ENCODE peak calls at places on chromosomes 11 and 22, in five cellular contexts. One of them, this sample, is unnamed.

GRCh38 chr11:133966147-133966546 is 9.4 kb upstream of the IGSF9B start:
- DNase-seq in foreskin fibroblast: no peak
- DNase-seq in IMR-90: no peak
- DNase-seq in mammary epithelial cell: no peak
- DNase-seq in tibial nerve: no peak
- DNase-seq in this sample: no peak

GRCh38 chr22:46077669-46078099 is 72.6 kb upstream of the PPARA start:
- DNase-seq in mammary epithelial cell: peak; percentile 29
- DNase-seq in tibial nerve: peak; percentile 10
- DNase-seq in IMR-90: no peak
- DNase-seq in foreskin fibroblast: no peak
- DNase-seq in this sample: no peak

GRCh38 chr22:49325531-49326395 is 501.9 kb downstream of the BRD1 start:
- DNase-seq in mammary epithelial cell: no peak
- DNase-seq in tibial nerve: no peak
- DNase-seq in IMR-90: no peak
- DNase-seq in foreskin fibroblast: no peak
- DNase-seq in this sample: no peak

GRCh38 chr11:120709808-120710207 is 198.3 kb downstream of the GRIK4 start:
- DNase-seq in tibial nerve: no peak
- DNase-seq in foreskin fibroblast: no peak
- DNase-seq in mammary epithelial cell: no peak
- DNase-seq in IMR-90: no peak
- DNase-seq in this sample: peak; percentile 20

GRCh38 chr11:61146413-61146812 is 14.8 kb downstream of the VPS37C start:
- DNase-seq in foreskin fibroblast: no peak
- DNase-seq in mammary epithelial cell: no peak
- DNase-seq in tibial nerve: no peak
- DNase-seq in IMR-90: no peak
- DNase-seq in this sample: no peak

GRCh38 chr11:121241300-121242176 is 51.0 kb upstream of the SC5D start:
- DNase-seq in foreskin fibroblast: no peak
- DNase-seq in IMR-90: no peak
- DNase-seq in mammary epithelial cell: no peak
- DNase-seq in tibial nerve: no peak
- DNase-seq in this sample: no peak

GRCh38 chr11:59918987-59919589 is 19.1 kb upstream of the OOSP1 start:
- DNase-seq in IMR-90: peak; percentile 7
- DNase-seq in mammary epithelial cell: peak; percentile 68
- DNase-seq in foreskin fibroblast: no peak
- DNase-seq in tibial nerve: no peak
- DNase-seq in this sample: peak; percentile 47

GRCh38 chr11:124745835-124746620 is 6.0 kb downstream of the VSIG2 start:
- DNase-seq in tibial nerve: no peak
- DNase-seq in foreskin fibroblast: no peak
- DNase-seq in IMR-90: no peak
- DNase-seq in mammary epithelial cell: no peak
- DNase-seq in this sample: no peak

GRCh38 chr11:104665631-104666030 is 232.6 kb downstream of the CASP12 start:
- DNase-seq in IMR-90: peak; percentile 80
- DNase-seq in mammary epithelial cell: no peak
- DNase-seq in tibial nerve: no peak
- DNase-seq in foreskin fibroblast: peak; percentile 47
- DNase-seq in this sample: peak; percentile 52

GRCh38 chr22:45779351-45779750 is 107.7 kb downstream of the ATXN10 start:
- DNase-seq in tibial nerve: no peak
- DNase-seq in foreskin fibroblast: no peak
- DNase-seq in mammary epithelial cell: no peak
- DNase-seq in IMR-90: no peak
- DNase-seq in this sample: no peak

GRCh38 chr11:11988099-11988651 is 20.3 kb downstream of the DKK3 start:
- DNase-seq in tibial nerve: no peak
- DNase-seq in mammary epithelial cell: no peak
- DNase-seq in foreskin fibroblast: peak; percentile 65
- DNase-seq in IMR-90: peak; percentile 87
- DNase-seq in this sample: peak; percentile 48

GRCh38 chr11:69524991-69525411 is 43.5 kb downstream of the LINC01488 start:
- DNase-seq in mammary epithelial cell: no peak
- DNase-seq in foreskin fibroblast: no peak
- DNase-seq in tibial nerve: no peak
- DNase-seq in IMR-90: no peak
- DNase-seq in this sample: no peak

GRCh38 chr22:36417281-36417686 is 29.5 kb upstream of the MYH9 start:
- DNase-seq in tibial nerve: no peak
- DNase-seq in IMR-90: peak; percentile 73
- DNase-seq in foreskin fibroblast: peak; percentile 74
- DNase-seq in mammary epithelial cell: peak; percentile 96
- DNase-seq in this sample: peak; percentile 38

GRCh38 chr11:72760543-72761400 is 8.6 kb upstream of the ARAP1 start:
- DNase-seq in mammary epithelial cell: no peak
- DNase-seq in tibial nerve: no peak
- DNase-seq in foreskin fibroblast: peak; percentile 65
- DNase-seq in IMR-90: peak; percentile 84
- DNase-seq in this sample: peak; percentile 87

GRCh38 chr22:44807232-44807631 is 54.9 kb downstream of the ARHGAP8 start:
- DNase-seq in tibial nerve: no peak
- DNase-seq in IMR-90: no peak
- DNase-seq in mammary epithelial cell: no peak
- DNase-seq in foreskin fibroblast: no peak
- DNase-seq in this sample: no peak

GRCh38 chr22:39466228-39467006 is 9.6 kb downstream of the MGAT3 start:
- DNase-seq in foreskin fibroblast: no peak
- DNase-seq in mammary epithelial cell: no peak
- DNase-seq in IMR-90: no peak
- DNase-seq in tibial nerve: no peak
- DNase-seq in this sample: no peak

GRCh38 chr22:50086526-50086925 is 1.3 kb upstream of the MLC1 start:
- DNase-seq in tibial nerve: no peak
- DNase-seq in IMR-90: peak; percentile 74
- DNase-seq in mammary epithelial cell: no peak
- DNase-seq in foreskin fibroblast: peak; percentile 35
- DNase-seq in this sample: peak; percentile 79

GRCh38 chr22:36339171-36340065 is 48.3 kb downstream of the MYH9 start:
- DNase-seq in IMR-90: peak; percentile 78
- DNase-seq in foreskin fibroblast: peak; percentile 76
- DNase-seq in tibial nerve: no peak
- DNase-seq in mammary epithelial cell: peak; percentile 73
- DNase-seq in this sample: peak; percentile 50

GRCh38 chr11:68038226-68038717 is 553 bp upstream of the TCIRG1 start:
- DNase-seq in tibial nerve: no peak
- DNase-seq in mammary epithelial cell: no peak
- DNase-seq in IMR-90: no peak
- DNase-seq in foreskin fibroblast: no peak
- DNase-seq in this sample: no peak

GRCh38 chr11:68037481-68038225 is 1.2 kb upstream of the TCIRG1 start:
- DNase-seq in IMR-90: no peak
- DNase-seq in foreskin fibroblast: no peak
- DNase-seq in mammary epithelial cell: no peak
- DNase-seq in tibial nerve: no peak
- DNase-seq in this sample: no peak

GRCh38 chr11:68035266-68035876 is 3.5 kb upstream of the TCIRG1 start:
- DNase-seq in mammary epithelial cell: no peak
- DNase-seq in tibial nerve: no peak
- DNase-seq in foreskin fibroblast: no peak
- DNase-seq in IMR-90: no peak
- DNase-seq in this sample: no peak

GRCh38 chr11:68036717-68037239 is 2.0 kb upstream of the TCIRG1 start:
- DNase-seq in tibial nerve: no peak
- DNase-seq in IMR-90: no peak
- DNase-seq in mammary epithelial cell: no peak
- DNase-seq in foreskin fibroblast: no peak
- DNase-seq in this sample: no peak

DNA sequence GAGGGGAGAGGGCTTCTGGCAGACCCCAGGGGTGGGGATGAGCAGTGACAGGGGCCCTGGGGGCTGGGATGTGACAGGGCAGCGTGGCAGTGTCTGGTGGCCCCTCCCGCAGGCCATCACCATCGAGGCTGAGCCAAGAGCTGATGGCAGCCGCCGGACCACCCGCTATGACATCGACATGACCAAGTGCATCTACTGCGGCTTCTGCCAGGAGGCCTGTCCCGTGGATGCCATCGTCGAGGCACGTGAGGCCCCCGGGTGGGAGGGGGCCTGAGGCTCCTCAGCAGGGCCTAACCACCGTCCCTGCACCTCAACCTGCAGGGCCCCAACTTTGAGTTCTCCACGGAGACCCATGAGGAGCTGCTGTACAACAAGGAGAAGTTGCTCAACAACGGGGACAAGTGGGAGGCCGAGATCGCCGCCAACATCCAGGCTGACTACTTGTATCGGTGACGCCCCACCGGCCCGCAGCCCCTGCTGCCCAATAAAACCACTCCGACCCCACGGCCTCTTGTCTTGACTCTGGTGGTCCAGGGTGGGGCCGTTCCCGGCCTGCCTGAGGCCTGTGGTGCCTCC is 2.6 kb upstream of the TCIRG1 start:
- DNase-seq in IMR-90: no peak
- DNase-seq in foreskin fibroblast: no peak
- DNase-seq in tibial nerve: no peak
- DNase-seq in mammary epithelial cell: no peak
- DNase-seq in this sample: no peak
- TF ChIP-seq CTCF in IMR-90: no peak
- TF ChIP-seq CTCF in foreskin fibroblast: no peak
- TF ChIP-seq CTCF in tibial nerve: no peak
- TF ChIP-seq CTCF in mammary epithelial cell: no peak
- TF ChIP-seq CTCF in this sample: no peak

GRCh38 chr22:43402128-43402527 is 9.7 kb upstream of the MPPED1 start:
- DNase-seq in mammary epithelial cell: no peak
- DNase-seq in IMR-90: no peak
- DNase-seq in foreskin fibroblast: no peak
- DNase-seq in tibial nerve: no peak
- DNase-seq in this sample: no peak
- TF ChIP-seq CTCF in mammary epithelial cell: no peak
- TF ChIP-seq CTCF in IMR-90: no peak
- TF ChIP-seq CTCF in foreskin fibroblast: no peak
- TF ChIP-seq CTCF in tibial nerve: no peak
- TF ChIP-seq CTCF in this sample: no peak

DNA sequence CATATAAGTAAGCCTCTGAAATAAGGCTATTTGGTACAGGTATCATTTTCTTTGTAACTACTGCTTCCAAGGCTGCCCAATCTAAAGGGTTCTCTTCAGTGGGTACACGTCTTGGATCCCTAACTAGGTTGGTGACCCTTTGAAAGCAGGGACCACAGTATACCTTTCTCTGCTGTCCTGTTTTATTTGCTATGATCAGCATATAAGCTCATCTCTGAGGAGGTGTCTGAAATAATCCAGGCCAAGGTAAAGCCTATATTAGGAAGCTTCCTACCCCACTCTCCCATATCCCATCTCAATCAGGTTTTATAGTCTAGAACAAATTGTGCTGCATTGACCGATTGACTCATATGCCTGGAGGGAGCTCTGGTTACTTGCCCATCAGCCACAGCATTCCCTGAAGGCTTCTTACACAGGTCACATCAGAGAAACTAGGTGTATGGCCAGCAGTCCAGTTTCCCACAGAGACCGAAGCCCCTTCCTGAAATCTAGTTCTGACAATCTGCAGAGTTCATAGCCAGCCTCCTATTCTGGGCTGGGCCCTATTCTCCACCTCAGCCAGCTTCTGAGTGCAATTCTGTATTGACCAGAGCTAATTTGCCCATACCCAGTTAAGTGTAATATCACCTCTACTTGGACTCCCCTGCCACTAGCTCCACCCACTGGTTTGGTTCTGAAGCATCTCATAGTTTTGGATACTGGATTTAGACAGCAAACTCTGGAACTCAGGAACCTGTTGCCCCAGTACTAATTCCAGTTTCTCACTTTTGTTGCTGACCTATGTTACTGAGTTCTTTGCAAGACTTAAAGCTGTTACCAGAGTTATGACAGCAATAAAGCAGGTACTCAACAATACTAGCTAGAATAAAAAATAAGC is 62.1 kb upstream of the ARHGAP20 start:
- DNase-seq in mammary epithelial cell: peak; percentile 7
- DNase-seq in IMR-90: peak; percentile 36
- DNase-seq in foreskin fibroblast: peak; percentile 57
- DNase-seq in tibial nerve: no peak
- DNase-seq in this sample: no peak
- TF ChIP-seq CTCF in mammary epithelial cell: no peak
- TF ChIP-seq CTCF in IMR-90: no peak
- TF ChIP-seq CTCF in foreskin fibroblast: no peak
- TF ChIP-seq CTCF in tibial nerve: no peak
- TF ChIP-seq CTCF in this sample: no peak

GRCh38 chr11:34855754-34856095 is 60.5 kb downstream of the APIP start:
- DNase-seq in tibial nerve: no peak
- DNase-seq in mammary epithelial cell: no peak
- DNase-seq in foreskin fibroblast: no peak
- DNase-seq in IMR-90: no peak
- DNase-seq in this sample: no peak
- TF ChIP-seq CTCF in tibial nerve: no peak
- TF ChIP-seq CTCF in mammary epithelial cell: no peak
- TF ChIP-seq CTCF in foreskin fibroblast: no peak
- TF ChIP-seq CTCF in IMR-90: no peak
- TF ChIP-seq CTCF in this sample: no peak

DNA sequence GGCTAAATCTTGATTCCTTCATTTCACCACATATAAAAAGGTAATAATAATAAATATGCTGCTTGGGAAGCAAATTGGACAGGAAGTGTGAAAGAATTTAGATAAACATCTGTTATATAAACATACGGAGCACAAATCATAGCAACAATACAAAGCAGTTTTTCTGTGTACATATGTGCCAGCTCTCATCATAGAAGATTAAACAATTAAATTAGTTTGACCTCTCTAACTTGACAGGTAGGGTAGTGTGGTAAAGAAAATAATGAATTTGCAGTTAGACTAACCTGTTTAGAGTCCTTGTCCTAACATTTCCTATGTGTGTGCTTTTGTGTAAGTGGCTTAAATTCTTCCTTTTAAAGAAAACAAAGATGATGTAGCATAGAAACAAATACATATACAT is 995.7 kb upstream of the TENM4 start:
- DNase-seq in mammary epithelial cell: no peak
- DNase-seq in tibial nerve: no peak
- DNase-seq in foreskin fibroblast: no peak
- DNase-seq in IMR-90: no peak
- DNase-seq in this sample: no peak
- TF ChIP-seq CTCF in mammary epithelial cell: no peak
- TF ChIP-seq CTCF in tibial nerve: no peak
- TF ChIP-seq CTCF in foreskin fibroblast: no peak
- TF ChIP-seq CTCF in IMR-90: no peak
- TF ChIP-seq CTCF in this sample: no peak